ENCODE peak calls at places on chromosomes 13 and 19, in seven cellular contexts. E is fibroblast of mammary gland, B is ascending aorta, Z is choroid plexus epithelial cell, H is AG09309, F is tibial artery, A is left ventricle myocardium inferior. R is an unnamed sample.

GRCh38 chr19:30136591-30136990 is 194.6 kb downstream of the URI1 start:
- DNase-seq in E (no peak), B (no peak), Z (no peak), H (no peak), F (no peak), A (no peak), R (no peak)

GRCh38 chr19:39187552-39187943 is 9.2 kb upstream of the NCCRP1 start:
- DNase-seq in E (no peak), B (no peak), Z (no peak), H (no peak), F (no peak), A (no peak), R (no peak)

GRCh38 chr13:102721800-102722231 is 27.0 kb upstream of the METTL21C start:
- DNase-seq in E (peak), B (no peak), Z (peak), H (no peak), F (no peak), A (no peak), R (no peak)

GRCh38 chr13:59203855-59204254 is 959.9 kb downstream of the DIAPH3 start:
- DNase-seq in E (no peak), B (no peak), Z (no peak), H (no peak), F (no peak), A (no peak), R (no peak)

GRCh38 chr19:46745521-46746280 is at the start of gene FKRP:
- DNase-seq in E (no peak), B (no peak), Z (no peak), H (no peak), F (no peak), A (peak), R (no peak)

GRCh38 chr13:101408154-101408553 is 8.2 kb downstream of the NALCN start:
- DNase-seq in E (no peak), B (no peak), Z (no peak), H (no peak), F (no peak), A (no peak), R (no peak)

GRCh38 chr13:96089749-96090239 is at the start of gene HS6ST3:
- DNase-seq in E (no peak), B (peak), Z (peak), H (no peak), F (peak), A (peak), R (no peak)

GRCh38 chr19:46515879-46516350 is 20.2 kb upstream of the PNMA8B start:
- DNase-seq in E (peak), B (no peak), Z (peak), H (no peak), F (no peak), A (no peak), R (peak)

GRCh38 chr19:28960986-28961705 is 251.8 kb downstream of the UQCRFS1 start:
- DNase-seq in E (peak), B (no peak), Z (peak), H (no peak), F (no peak), A (no peak), R (no peak)

GRCh38 chr19:6802336-6803035 is 30.0 kb downstream of the VAV1 start:
- DNase-seq in E (no peak), B (peak), Z (no peak), H (no peak), F (peak), A (peak), R (peak)

GRCh38 chr19:34094960-34095359 is 77.3 kb upstream of the LSM14A start:
- DNase-seq in E (no peak), B (no peak), Z (no peak), H (no peak), F (no peak), A (no peak), R (no peak)

GRCh38 chr19:48258350-48258749 is 2.6 kb upstream of the CARD8 start:
- DNase-seq in E (no peak), B (no peak), Z (no peak), H (no peak), F (no peak), A (no peak), R (no peak)
- H3K4me3 ChIP-seq in E (no peak), B (no peak), Z (no peak), H (no peak), F (no peak), A (peak), R (no peak)

DNA sequence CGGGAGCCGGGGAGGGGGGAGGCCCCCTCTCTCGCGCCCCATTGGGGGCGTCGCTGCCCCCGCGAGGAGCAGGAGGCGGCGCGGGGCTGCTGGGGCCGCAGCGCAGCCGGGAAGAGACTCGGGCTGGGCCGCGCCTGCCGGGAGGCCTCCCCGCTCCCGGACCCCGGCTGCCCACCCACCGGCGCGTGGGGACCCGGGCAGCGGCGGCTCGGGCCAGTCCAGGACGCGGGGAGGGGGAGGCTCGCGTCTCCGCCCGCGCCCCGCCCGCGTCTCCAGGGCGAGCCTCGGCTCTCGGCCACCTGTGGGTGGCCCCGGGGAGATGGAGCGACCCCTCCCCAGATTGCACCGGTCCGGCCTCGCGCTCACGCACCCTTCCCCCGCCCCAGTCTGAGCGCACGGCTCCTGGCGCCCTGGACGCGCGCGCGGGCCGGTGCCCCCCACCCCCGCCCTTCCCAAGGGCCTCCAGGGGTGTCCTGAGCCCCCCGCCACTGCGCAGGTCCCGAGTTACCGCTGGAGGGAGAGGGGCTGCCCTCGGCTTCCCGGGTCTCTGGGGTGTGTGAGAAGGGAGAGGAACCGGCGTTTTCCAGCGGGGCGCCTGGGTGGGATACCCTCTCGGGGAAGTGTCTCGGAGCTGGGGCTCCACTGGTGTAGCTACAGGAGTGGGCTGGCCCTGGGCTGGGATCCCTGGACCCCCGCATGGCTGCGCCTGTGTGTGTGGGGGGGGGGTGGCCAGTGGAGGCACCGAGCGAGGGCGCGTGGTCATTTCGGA is 645 bp downstream of the PALM start:
- DNase-seq in E (no peak), B (no peak), Z (no peak), H (no peak), F (no peak), A (no peak), R (no peak)
- H3K4me3 ChIP-seq in E (no peak), B (peak), Z (peak), H (no peak), F (peak), A (peak), R (peak)

GRCh38 chr19:58563823-58564222 is 5.4 kb upstream of the UBE2M start:
- DNase-seq in E (no peak), B (no peak), Z (no peak), H (no peak), F (no peak), A (peak), R (no peak)
- H3K4me3 ChIP-seq in E (no peak), B (no peak), Z (no peak), H (no peak), F (no peak), A (no peak), R (no peak)

DNA sequence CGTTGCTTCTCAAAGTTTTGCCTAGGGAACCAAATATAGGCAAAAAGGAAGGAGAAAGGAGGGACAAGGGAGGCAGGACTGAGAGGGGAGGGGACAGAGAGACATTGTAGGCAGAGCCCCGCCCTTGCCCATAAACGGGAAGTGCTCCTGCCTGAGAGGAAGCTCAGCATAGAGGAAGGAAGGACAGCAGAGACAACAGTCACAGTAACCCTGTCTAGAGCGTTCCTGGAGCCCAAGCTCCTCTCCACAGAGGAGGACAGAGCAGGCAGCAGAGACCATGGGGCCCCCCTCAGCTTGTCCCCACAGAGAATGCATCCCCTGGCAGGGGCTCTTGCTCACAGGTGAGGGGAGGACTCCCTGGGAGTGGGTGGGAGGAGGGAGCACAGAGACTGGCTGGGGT is at the start of gene CEACAM21:
- DNase-seq in E (no peak), B (no peak), Z (no peak), H (no peak), F (no peak), A (peak), R (peak)
- H3K4me3 ChIP-seq in E (no peak), B (no peak), Z (no peak), H (no peak), F (no peak), A (peak), R (peak)

GRCh38 chr13:90118467-90119071 is 1228.9 kb upstream of the MIR17HG start:
- DNase-seq in E (no peak), B (no peak), Z (no peak), H (no peak), F (no peak), A (no peak), R (no peak)
- H3K4me3 ChIP-seq in E (no peak), B (no peak), Z (no peak), H (no peak), F (no peak), A (no peak), R (no peak)

GRCh38 chr19:35712910-35713845 is 4.6 kb upstream of the KMT2B start:
- DNase-seq in E (peak), B (no peak), Z (no peak), H (no peak), F (no peak), A (no peak), R (no peak)
- H3K4me3 ChIP-seq in E (no peak), B (no peak), Z (no peak), H (no peak), F (no peak), A (no peak), R (no peak)

DNA sequence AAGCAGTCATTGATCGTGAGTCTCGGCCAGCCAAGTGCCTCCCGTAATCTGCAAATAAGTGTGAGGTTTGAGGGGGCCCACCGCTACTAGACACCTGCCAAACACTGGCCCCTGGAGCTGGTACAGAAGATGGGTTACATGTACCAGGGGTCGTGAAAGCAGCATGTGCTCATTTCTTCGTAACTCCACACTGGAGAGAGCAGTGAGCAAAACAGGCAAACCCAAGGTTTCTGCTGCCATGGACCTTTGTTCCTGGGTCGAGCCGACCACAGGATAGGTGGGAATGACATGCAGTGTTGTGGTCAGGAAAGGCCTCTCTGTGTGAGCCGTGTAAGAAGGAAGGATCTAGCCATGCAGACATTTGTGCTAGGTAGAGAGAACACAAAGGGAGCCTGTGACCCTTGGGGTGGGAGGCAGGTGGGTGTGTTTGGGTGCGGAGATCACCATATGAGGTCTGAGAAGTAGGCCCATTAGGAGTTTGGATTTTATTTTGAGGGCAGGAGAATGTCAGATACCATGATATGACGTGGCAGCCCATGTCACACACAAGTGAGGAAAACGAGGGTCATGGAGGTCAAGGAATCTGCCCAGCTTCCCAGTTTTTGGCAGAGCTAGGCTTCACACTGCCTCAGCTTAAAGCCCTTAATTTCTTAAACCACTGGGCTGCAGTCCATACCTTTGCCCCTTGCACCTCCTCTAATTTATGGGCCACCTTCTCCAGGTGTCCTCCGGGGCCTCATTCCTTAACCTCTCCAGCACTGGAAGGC is 915 bp downstream of the GTF3A start:
- DNase-seq in E (peak), B (no peak), Z (peak), H (no peak), F (no peak), A (no peak), R (no peak)
- H3K4me3 ChIP-seq in E (peak), B (peak), Z (peak), H (peak), F (peak), A (peak), R (peak)

DNA sequence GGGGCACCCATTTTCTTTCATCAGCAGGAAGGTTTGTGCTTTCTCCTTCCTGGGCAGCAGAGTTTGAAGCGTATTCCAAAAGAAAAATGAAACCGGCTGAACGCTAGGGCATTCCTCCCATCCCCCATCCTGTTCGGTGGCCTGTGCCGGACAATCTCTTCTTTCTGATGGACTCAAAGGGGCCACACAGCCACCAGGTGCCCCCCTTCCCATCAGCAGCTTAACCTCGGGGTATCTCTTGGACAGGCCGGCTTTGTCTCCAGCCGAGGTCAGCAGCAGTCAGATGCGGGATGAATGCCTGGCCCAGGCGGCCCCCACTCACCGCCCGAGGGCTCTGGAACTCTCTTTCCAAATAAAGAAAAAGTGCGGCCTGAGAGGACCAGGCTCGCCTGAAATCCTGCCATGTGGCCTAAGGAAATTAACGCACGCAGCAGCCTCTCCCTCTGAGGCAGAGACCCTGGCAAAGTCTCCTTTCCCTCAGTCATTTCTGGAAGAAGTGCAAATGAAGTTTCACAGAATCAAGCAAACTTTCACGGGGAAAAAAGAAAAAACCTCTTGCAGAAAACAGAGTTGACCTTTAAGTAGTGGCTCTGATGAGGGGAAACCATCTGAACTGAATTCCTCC is 67.8 kb downstream of the RASA3 start:
- DNase-seq in E (peak), B (no peak), Z (peak), H (no peak), F (no peak), A (peak), R (no peak)
- H3K4me3 ChIP-seq in E (peak), B (peak), Z (peak), H (peak), F (peak), A (peak), R (no peak)

GRCh38 chr19:13095934-13096890 is 6.4 kb downstream of the LYL1 start:
- DNase-seq in E (no peak), B (peak), Z (no peak), H (no peak), F (no peak), A (no peak), R (no peak)

GRCh38 chr19:13098291-13099072 is 4.2 kb downstream of the LYL1 start:
- DNase-seq in E (peak), B (peak), Z (peak), H (no peak), F (no peak), A (no peak), R (no peak)

GRCh38 chr19:13099073-13099999 is 3.3 kb downstream of the LYL1 start:
- DNase-seq in E (peak), B (peak), Z (no peak), H (no peak), F (peak), A (peak), R (peak)

GRCh38 chr19:13096968-13097330 is 5.7 kb downstream of the LYL1 start:
- DNase-seq in E (no peak), B (no peak), Z (no peak), H (no peak), F (no peak), A (no peak), R (no peak)

DNA sequence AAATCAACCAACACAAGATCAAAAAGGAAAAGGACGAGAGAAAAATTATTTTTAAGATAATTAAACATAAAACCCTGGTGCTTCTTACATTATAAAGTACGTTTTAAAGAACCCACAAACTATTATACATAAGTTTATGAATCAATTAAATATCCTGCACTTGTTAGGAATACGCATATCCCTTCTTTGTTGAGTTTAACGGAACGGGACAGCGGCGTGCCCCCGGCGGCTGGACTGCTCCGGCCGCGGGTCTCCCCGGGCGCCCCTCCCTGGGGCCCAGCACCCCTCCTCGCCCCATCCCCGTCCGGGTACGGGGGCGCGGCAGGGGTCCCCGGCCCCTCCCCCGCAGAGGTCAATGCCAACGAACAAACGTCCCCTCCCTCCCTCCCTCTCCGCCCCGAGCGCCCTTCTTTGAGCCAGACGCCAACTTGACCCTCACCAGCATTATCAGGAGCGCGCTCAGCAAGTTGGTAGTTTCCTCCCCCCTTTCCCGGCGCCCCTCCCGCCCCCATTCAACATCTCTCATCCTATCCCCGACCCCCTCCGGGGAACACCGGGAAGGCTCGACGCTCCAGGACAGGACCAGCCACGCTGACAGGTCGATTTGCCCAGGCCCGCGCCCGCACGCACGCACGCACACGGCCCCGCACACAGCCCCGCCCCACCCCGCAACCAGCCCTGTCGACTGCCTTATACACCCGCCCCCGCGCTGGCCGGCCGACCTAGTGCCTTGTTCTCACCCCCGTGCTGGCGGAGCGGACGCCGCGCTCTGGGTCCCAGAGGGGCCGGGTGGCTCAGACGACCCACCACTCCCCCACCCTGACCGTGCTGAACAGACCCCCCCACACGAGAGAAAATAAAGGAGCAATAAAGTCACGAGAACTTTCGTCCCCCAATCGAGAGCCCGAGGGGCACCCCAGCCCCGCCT is 5.1 kb downstream of the LYL1 start:
- DNase-seq in E (no peak), B (peak), Z (no peak), H (no peak), F (peak), A (no peak), R (no peak)
- H3K4me3 ChIP-seq in E (no peak), B (peak), Z (no peak), H (no peak), F (peak), A (peak), R (no peak)

GRCh38 chr13:73062368-73062767 is 3.6 kb downstream of the KLF5 start:
- DNase-seq in E (no peak), B (no peak), Z (no peak), H (no peak), F (no peak), A (no peak), R (no peak)
- H3K4me3 ChIP-seq in E (no peak), B (no peak), Z (no peak), H (no peak), F (no peak), A (no peak), R (no peak)